ENCODE peak calls at places on chromosomes 2 and 18, in seven cellular contexts. N is pancreas, G is OCI-LY7, H is mammary epithelial cell, E is A549, S is body of pancreas, M is neural progenitor cell. I is an unnamed sample. For H3K4me1, the result is how much of the 10 kb centered on the place peaks cover.

GRCh38 chr2:48685126-48685525 is 67.5 kb downstream of the GTF2A1L start:
- DNase-seq in N (no peak), S (no peak), H (no peak), M (no peak), G (no peak), E (no peak), I (no peak)

GRCh38 chr18:11320981-11321380 is 171.6 kb upstream of the PIEZO2 start:
- DNase-seq in S (no peak), G (no peak), E (no peak), H (peak), M (no peak), N (no peak), I (no peak)

GRCh38 chr2:156003780-156004179 is 328.7 kb downstream of the NR4A2 start:
- DNase-seq in M (no peak), N (no peak), E (no peak), H (peak), G (no peak), S (no peak), I (no peak)

GRCh38 chr18:57446322-57446721 is 11.1 kb downstream of the ONECUT2 start:
- DNase-seq in H (no peak), M (peak), S (peak), N (no peak), G (peak), E (peak), I (no peak)

GRCh38 chr2:2826209-2826551 is 495.1 kb upstream of the MYT1L start:
- DNase-seq in G (no peak), E (no peak), H (no peak), N (no peak), S (no peak), M (no peak), I (no peak)

GRCh38 chr2:115165529-115166109 is 723.2 kb downstream of the DPP10 start:
- DNase-seq in M (peak), H (peak), N (peak), E (peak), S (peak), G (peak), I (no peak)

GRCh38 chr18:10559566-10560456 is 34.0 kb downstream of the NAPG start:
- DNase-seq in E (no peak), H (no peak), M (no peak), N (no peak), S (peak), G (peak), I (no peak)

GRCh38 chr2:99520813-99521212 is 31.0 kb upstream of the REV1 start:
- DNase-seq in M (no peak), S (no peak), G (no peak), N (no peak), H (peak), E (no peak), I (no peak)

GRCh38 chr18:9534844-9535243 is 59.5 kb downstream of the RALBP1 start:
- DNase-seq in S (no peak), M (no peak), H (no peak), G (no peak), N (no peak), E (no peak), I (no peak)

GRCh38 chr2:223418800-223419199 is 183.4 kb downstream of the SCG2 start:
- DNase-seq in H (no peak), S (no peak), M (no peak), N (no peak), G (no peak), E (no peak), I (no peak)

GRCh38 chr2:127217470-127218325 is 2.4 kb downstream of the CYP27C1 start:
- DNase-seq in H (peak), N (no peak), S (no peak), E (peak), G (no peak), M (no peak), I (no peak)

GRCh38 chr18:61569176-61569892 is 236.1 kb downstream of the CDH20 start:
- DNase-seq in G (no peak), H (peak), N (no peak), M (no peak), S (no peak), E (no peak), I (peak)

GRCh38 chr18:44548291-44549221 is 132.1 kb upstream of the SETBP1 start:
- DNase-seq in S (no peak), M (no peak), N (no peak), G (no peak), E (no peak), H (peak), I (no peak)

GRCh38 chr18:31486165-31486564 is 11.8 kb upstream of the DSG2 start:
- DNase-seq in E (no peak), G (no peak), N (no peak), H (peak), M (no peak), S (no peak), I (no peak)
- H3K4me1 ChIP-seq in E (under half), G (under half), N (under half), H (half or more), M (under half), S (under half), I (under half)

GRCh38 chr2:215269397-215270117 is 42.3 kb upstream of the ATIC start:
- DNase-seq in N (peak), G (peak), S (peak), H (peak), E (peak), M (peak), I (peak)

GRCh38 chr2:215271466-215271865 is 40.4 kb upstream of the ATIC start:
- DNase-seq in H (no peak), G (no peak), E (no peak), M (peak), N (no peak), S (no peak), I (no peak)

GRCh38 chr2:215274829-215275228 is 37.0 kb upstream of the ATIC start:
- DNase-seq in N (no peak), M (no peak), S (no peak), H (no peak), G (no peak), E (no peak), I (no peak)

GRCh38 chr2:215272918-215273317 is 38.9 kb upstream of the ATIC start:
- DNase-seq in E (no peak), H (no peak), G (no peak), S (no peak), N (no peak), M (no peak), I (no peak)

DNA sequence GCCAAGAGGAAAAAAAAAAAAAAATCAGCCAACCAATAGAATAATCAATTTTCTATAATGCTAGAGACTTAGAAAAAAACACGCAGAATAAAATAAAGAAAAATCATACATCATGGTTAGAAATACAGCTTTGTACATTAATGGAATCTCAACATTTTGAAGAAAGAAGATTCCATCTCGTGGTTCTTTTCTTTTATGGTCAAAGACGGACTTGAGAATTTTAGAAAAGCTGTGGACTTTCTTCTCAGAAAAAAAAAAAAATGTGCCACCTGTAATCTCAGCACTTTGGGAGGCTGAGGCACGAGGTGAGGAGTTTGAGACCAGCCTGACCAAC is 41.8 kb upstream of the ATIC start:
- DNase-seq in M (no peak), G (no peak), N (no peak), E (no peak), H (no peak), S (no peak), I (no peak)
- TF ChIP-seq CTCF in M (no peak), G (no peak), N (no peak), E (no peak), H (no peak), S (no peak), I (no peak)

DNA sequence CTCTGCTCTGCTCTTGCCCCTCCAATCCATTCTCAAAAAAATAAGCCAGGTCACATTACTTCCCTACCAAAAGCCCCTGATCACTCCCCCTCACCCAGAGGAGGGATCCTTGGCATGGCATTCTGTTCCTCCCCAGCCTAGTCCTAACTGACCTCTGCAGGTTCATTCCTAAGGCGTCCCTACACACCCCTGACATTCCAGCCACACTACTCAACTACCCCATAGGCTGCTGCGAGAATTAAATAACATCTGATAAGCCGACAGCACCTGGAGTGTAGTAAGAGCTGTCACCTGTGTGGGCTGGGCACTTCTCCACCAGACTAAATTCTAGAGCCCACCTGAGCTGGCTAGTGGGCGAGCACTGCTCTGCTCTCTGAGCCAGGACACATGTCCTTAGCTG is 44.7 kb upstream of the SLC1A4 start:
- DNase-seq in G (no peak), M (no peak), S (no peak), N (no peak), E (no peak), H (no peak), I (no peak)
- H3K4me1 ChIP-seq in G (half or more), M (under half), S (under half), N (under half), E (under half), H (under half), I (under half)

GRCh38 chr2:220891405-220891804 is 680.7 kb downstream of the EPHA4 start:
- DNase-seq in S (no peak), N (no peak), H (peak), M (peak), E (peak), G (no peak), I (no peak)
- TF ChIP-seq CTCF in S (no peak), N (no peak), H (no peak), M (no peak), E (no peak), G (no peak), I (no peak)

GRCh38 chr2:65067806-65068553 is 11.8 kb downstream of the CEP68 start:
- DNase-seq in N (no peak), G (no peak), M (no peak), E (no peak), S (no peak), H (no peak), I (no peak)
- H3K4me1 ChIP-seq in N (under half), G (half or more), M (under half), E (half or more), S (half or more), H (half or more), I (half or more)

GRCh38 chr2:226620176-226620575 is 179.4 kb downstream of the IRS1 start:
- DNase-seq in S (no peak), E (no peak), G (no peak), N (no peak), M (no peak), H (no peak), I (no peak)

GRCh38 chr2:226618544-226618874 is 181.1 kb downstream of the IRS1 start:
- DNase-seq in N (no peak), E (no peak), H (no peak), S (no peak), M (no peak), G (no peak), I (no peak)

GRCh38 chr2:226618875-226619605 is 180.6 kb downstream of the IRS1 start:
- DNase-seq in S (no peak), G (no peak), E (peak), M (no peak), H (no peak), N (no peak), I (no peak)

GRCh38 chr2:226622484-226622883 is 177.1 kb downstream of the IRS1 start:
- DNase-seq in S (no peak), H (no peak), N (no peak), M (no peak), E (peak), G (no peak), I (no peak)

DNA sequence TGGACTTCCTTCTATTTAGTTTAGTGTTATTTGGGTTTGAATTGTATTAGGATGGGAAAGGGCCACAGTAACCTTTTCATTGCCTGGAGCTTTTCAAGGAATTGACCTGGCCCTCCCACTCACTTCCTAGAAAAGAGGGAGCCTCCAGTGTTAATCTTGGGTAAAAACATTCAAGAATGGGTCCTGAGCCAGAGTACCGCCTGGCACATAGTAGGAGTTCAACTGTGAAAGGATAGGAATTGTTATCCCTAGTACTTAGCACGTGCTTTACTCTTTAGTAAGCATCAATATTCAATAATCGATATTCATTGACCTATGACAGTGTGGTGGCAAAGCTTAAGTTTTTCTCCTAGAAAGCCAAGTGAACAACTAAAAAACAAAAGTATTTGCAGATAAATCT is 179.9 kb downstream of the IRS1 start:
- DNase-seq in G (no peak), N (no peak), E (no peak), S (no peak), H (no peak), M (no peak), I (no peak)
- TF ChIP-seq CTCF in G (no peak), N (no peak), E (no peak), S (no peak), H (no peak), M (no peak), I (no peak)

GRCh38 chr2:45761660-45762059 is 110.2 kb downstream of the PRKCE start:
- DNase-seq in S (no peak), G (no peak), H (no peak), N (no peak), E (no peak), M (no peak), I (no peak)

GRCh38 chr2:45759310-45759851 is 107.9 kb downstream of the PRKCE start:
- DNase-seq in M (no peak), S (no peak), N (no peak), H (no peak), G (no peak), E (no peak), I (peak)

GRCh38 chr2:45754087-45755015 is 102.9 kb downstream of the PRKCE start:
- DNase-seq in N (no peak), H (no peak), M (no peak), G (no peak), S (peak), E (no peak), I (no peak)

GRCh38 chr2:45755585-45756330 is 104.3 kb downstream of the PRKCE start:
- DNase-seq in N (no peak), G (no peak), E (peak), S (no peak), M (peak), H (no peak), I (no peak)

GRCh38 chr2:45758018-45758417 is 106.5 kb downstream of the PRKCE start:
- DNase-seq in E (no peak), N (no peak), S (no peak), M (no peak), H (no peak), G (no peak), I (no peak)
- H3K4me1 ChIP-seq in E (under half), N (under half), S (under half), M (under half), H (under half), G (under half), I (under half)

GRCh38 chr2:202031261-202031986 is 2.2 kb upstream of the FZD7 start:
- DNase-seq in M (no peak), G (no peak), S (no peak), N (no peak), H (no peak), E (no peak), I (no peak)

GRCh38 chr2:202032841-202033316 is 776 bp upstream of the FZD7 start:
- DNase-seq in E (peak), S (peak), M (peak), N (peak), G (peak), H (peak), I (peak)

GRCh38 chr2:202034249-202035088 is 814 bp downstream of the FZD7 start:
- DNase-seq in G (no peak), N (peak), E (peak), H (peak), M (peak), S (peak), I (peak)

GRCh38 chr2:202035089-202035940 is 1.7 kb downstream of the FZD7 start:
- DNase-seq in M (peak), E (no peak), H (peak), N (peak), G (no peak), S (peak), I (peak)

DNA sequence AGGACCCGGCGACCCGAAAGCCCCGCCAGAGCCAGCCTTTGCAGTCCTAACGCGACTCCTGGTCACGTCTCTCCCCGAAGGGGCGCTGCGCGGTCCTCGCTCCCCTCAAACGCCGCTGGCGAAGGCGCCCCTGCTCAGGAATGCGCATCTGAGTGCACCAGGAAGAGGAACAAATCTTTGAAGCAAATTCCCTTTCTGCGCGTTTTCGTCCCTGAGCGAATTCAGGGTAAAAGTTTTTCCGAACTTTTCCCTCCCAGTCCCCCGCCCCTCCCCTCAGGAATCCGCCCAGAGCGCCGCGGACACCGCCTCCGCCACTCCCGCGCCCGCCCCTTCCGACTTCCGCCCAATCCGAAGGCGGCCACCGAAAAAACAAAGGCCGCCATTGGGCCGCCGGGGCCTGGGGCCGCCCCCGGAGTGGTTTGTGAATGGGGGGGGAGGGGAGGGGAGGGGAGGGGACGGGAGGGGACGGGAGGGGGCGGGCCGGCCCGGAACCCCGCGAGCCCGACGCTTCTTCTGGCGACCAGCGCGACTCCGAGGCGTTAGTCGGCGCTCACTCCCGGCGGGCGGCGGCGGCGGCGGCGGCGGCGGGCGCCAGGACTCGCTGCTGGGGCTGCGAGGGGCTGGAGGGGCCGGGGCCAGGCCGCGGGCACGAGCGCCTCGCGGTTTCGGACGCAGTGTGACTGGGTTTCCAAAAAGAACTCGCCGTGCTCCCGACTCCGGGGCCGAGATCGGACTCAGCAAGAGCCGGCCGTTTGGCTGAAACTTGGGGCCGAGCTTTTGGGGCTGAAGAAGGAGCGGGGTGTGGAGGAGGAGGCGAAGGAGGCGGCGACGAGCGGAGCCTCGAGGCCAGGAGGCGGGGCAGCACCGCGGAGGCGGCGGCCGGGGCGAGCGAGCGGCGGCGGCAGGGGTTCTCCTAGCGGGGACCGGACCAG is at the start of gene FZD7:
- DNase-seq in S (peak), H (peak), E (peak), N (peak), M (peak), G (peak), I (peak)
- TF ChIP-seq CTCF in S (peak), H (no peak), E (no peak), N (no peak), M (peak), G (peak), I (no peak)

DNA sequence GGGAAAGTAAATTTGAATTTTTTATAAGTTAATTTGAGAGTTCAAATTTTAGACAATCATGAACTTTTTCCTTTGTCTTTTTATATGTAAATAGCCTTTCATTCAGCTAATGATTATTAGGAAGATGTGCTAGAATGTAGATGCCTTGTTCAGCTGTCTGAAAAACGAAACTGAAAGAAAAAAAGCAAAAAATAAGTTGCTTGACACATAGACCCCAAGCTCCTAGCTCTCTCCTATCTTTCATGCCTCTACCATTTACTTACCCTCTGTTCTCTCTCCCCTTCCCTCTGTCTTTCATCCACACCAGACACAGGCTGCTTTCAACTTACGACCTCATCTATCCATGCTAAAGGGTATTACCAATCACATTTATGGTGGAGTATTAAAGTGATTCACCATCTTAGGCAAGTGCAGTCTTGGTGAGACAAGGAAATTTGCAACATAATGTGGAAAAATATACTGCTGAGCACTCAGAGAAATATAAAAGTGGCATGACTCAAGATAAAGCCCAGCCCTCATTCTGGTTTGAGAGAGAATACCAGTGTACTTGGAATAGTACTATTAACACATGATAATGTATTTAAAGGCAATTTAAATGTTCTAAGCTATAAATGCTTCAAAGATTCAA is 425.6 kb downstream of the SUCLG1 start:
- DNase-seq in S (no peak), M (no peak), H (peak), N (no peak), E (no peak), G (no peak), I (no peak)
- H3K4me1 ChIP-seq in S (under half), M (under half), H (under half), N (under half), E (under half), G (under half), I (under half)